ENCODE peak calls at places on chromosomes 12 and 14, in seven cellular contexts. F, T, Q, E, Y, V and M are unnamed samples.

GRCh38 chr12:33609910-33610309 is 170.3 kb upstream of the SYT10 start:
- DNase-seq in F (no peak), T (no peak), Q (no peak), E (no peak), Y (no peak), V (no peak), M (no peak)

GRCh38 chr14:37142835-37143499 is 29.4 kb downstream of the SLC25A21 start:
- DNase-seq in F (no peak), T (no peak), Q (no peak), E (no peak), Y (no peak), V (peak; percentile 86), M (no peak)

GRCh38 chr12:92971869-92972524 is 42.9 kb upstream of the EEA1 start:
- DNase-seq in F (no peak), T (no peak), Q (no peak), E (peak; percentile 48), Y (no peak), V (peak; percentile 57), M (no peak)

GRCh38 chr14:51666070-51666469 is 14.4 kb downstream of the FRMD6 start:
- DNase-seq in F (no peak), T (no peak), Q (no peak), E (no peak), Y (no peak), V (no peak), M (no peak)

GRCh38 chr14:90626550-90626949 is 189.7 kb downstream of the TTC7B start:
- DNase-seq in F (no peak), T (no peak), Q (no peak), E (no peak), Y (no peak), V (no peak), M (no peak)

GRCh38 chr12:15707516-15708199 is 81.5 kb downstream of the EPS8 start:
- DNase-seq in F (no peak), T (no peak), Q (no peak), E (no peak), Y (no peak), V (no peak), M (no peak)

GRCh38 chr12:26245175-26245942 is 50.0 kb downstream of the SSPN start:
- DNase-seq in F (no peak), T (no peak), Q (no peak), E (no peak), Y (no peak), V (no peak), M (no peak)

GRCh38 chr12:46609281-46609623 is 216.5 kb downstream of the SLC38A4 start:
- DNase-seq in F (peak; percentile 92), T (no peak), Q (no peak), E (no peak), Y (no peak), V (no peak), M (no peak)

GRCh38 chr14:101775756-101776292 is 14.3 kb downstream of the PPP2R5C start:
- DNase-seq in F (no peak), T (no peak), Q (no peak), E (no peak), Y (no peak), V (no peak), M (no peak)

GRCh38 chr14:99441918-99442317 is 38.7 kb downstream of the SETD3 start:
- DNase-seq in F (peak; percentile 73), T (no peak), Q (no peak), E (no peak), Y (no peak), V (no peak), M (no peak)